ENCODE peak calls at places on chromosomes 6 and 20, in ten cellular contexts. A is mucosa of descending colon; U is CD4-positive, alpha-beta memory T cell; P is CD8-positive, alpha-beta memory T cell; M is DND-41; L is IMR-90; T is fibroblast of lung; E is lower lobe of right lung; Q is skeletal muscle cell; B is astrocyte of the spinal cord. O is an unnamed sample.

GRCh38 chr6:49606696-49607390 is 29.8 kb downstream of the RHAG start:
- DNase-seq in T (peak; percentile 88), M (peak; percentile 32), B (peak; percentile 82), L (peak; percentile 80), A (no peak), U (peak; percentile 19), Q (peak; percentile 58), E (no peak), P (no peak), O (peak; percentile 23)

GRCh38 chr6:137926207-137926731 is 59.2 kb downstream of the TNFAIP3 start:
- DNase-seq in U (no peak), E (no peak), P (no peak), A (no peak), Q (peak; percentile 71), T (peak; percentile 77), L (peak; percentile 92), B (peak; percentile 80), M (peak; percentile 60), O (no peak)

GRCh38 chr6:110509617-110510231 is 33.3 kb upstream of the SLC22A16 start:
- DNase-seq in P (no peak), T (peak; percentile 82), M (no peak), A (no peak), B (peak; percentile 94), L (peak; percentile 89), E (no peak), U (no peak), Q (peak; percentile 67), O (no peak)

GRCh38 chr6:11653028-11653583 is 115.6 kb downstream of the TMEM170B start:
- DNase-seq in U (no peak), L (peak; percentile 97), M (no peak), T (peak; percentile 85), A (no peak), P (no peak), E (no peak), Q (peak; percentile 93), B (peak; percentile 93), O (peak; percentile 48)

GRCh38 chr6:113383701-113384100 is 473.4 kb upstream of the MARCKS start:
- DNase-seq in P (no peak), Q (no peak), B (no peak), E (no peak), U (no peak), A (no peak), L (peak; percentile 69), T (no peak), M (no peak), O (no peak)

GRCh38 chr6:56720882-56721281 is 78.2 kb upstream of the DST start:
- DNase-seq in M (no peak), L (no peak), E (no peak), U (no peak), A (no peak), Q (no peak), B (no peak), P (no peak), T (no peak), O (no peak)

GRCh38 chr6:154429711-154430110 is 73.1 kb upstream of the IPCEF1 start:
- DNase-seq in L (no peak), Q (no peak), M (no peak), A (no peak), U (no peak), P (no peak), B (no peak), E (no peak), T (no peak), O (no peak)

GRCh38 chr6:3427740-3428085 is 29.1 kb downstream of the SLC22A23 start:
- DNase-seq in A (peak; percentile 62), U (no peak), L (no peak), M (no peak), E (no peak), P (no peak), B (no peak), T (no peak), Q (no peak), O (no peak)

GRCh38 chr6:117266948-117267347 is 1.6 kb downstream of the VGLL2 start:
- DNase-seq in E (no peak), A (no peak), L (no peak), M (no peak), P (no peak), U (no peak), Q (no peak), B (no peak), T (no peak), O (no peak)

GRCh38 chr20:62352402-62353288 is 14.5 kb downstream of the LAMA5 start:
- DNase-seq in U (no peak), T (no peak), Q (no peak), L (no peak), A (no peak), E (no peak), B (peak; percentile 38), P (no peak), M (no peak), O (no peak)

GRCh38 chr6:4258733-4259132 is 123.4 kb upstream of the ECI2 start:
- DNase-seq in B (no peak), M (no peak), E (no peak), L (no peak), A (no peak), U (no peak), Q (no peak), P (no peak), T (no peak), O (no peak)

GRCh38 chr6:20712011-20712410 is 177.8 kb downstream of the CDKAL1 start:
- DNase-seq in B (no peak), P (no peak), L (no peak), T (no peak), A (no peak), Q (no peak), U (no peak), E (no peak), M (no peak), O (no peak)

GRCh38 chr6:52904562-52905279 is 4.8 kb downstream of the GSTA3 start:
- DNase-seq in M (peak; percentile 13), U (no peak), P (no peak), T (no peak), B (no peak), E (no peak), L (no peak), A (no peak), Q (no peak), O (no peak)

GRCh38 chr6:134534708-134535149 is 216.8 kb upstream of the SGK1 start:
- DNase-seq in P (no peak), L (peak; percentile 66), B (peak; percentile 61), Q (no peak), M (no peak), T (no peak), E (no peak), A (no peak), U (no peak), O (peak; percentile 52)

GRCh38 chr20:855466-856360 is 22.2 kb downstream of the FAM110A start:
- DNase-seq in A (no peak), T (no peak), P (no peak), E (no peak), U (no peak), B (no peak), L (no peak), Q (no peak), M (no peak), O (no peak)

GRCh38 chr6:98833101-98834059 is 994 bp upstream of the POU3F2 start:
- DNase-seq in A (no peak), U (no peak), M (no peak), Q (no peak), B (peak; percentile 58), T (peak; percentile 39), L (peak; percentile 16), P (no peak), E (peak; percentile 55), O (peak; percentile 32)

GRCh38 chr6:138105446-138105845 is 1.8 kb downstream of the PERP start:
- DNase-seq in A (no peak), B (no peak), T (no peak), M (no peak), L (no peak), Q (no peak), U (no peak), E (no peak), P (no peak), O (no peak)

GRCh38 chr6:157982580-157983438 is 1.1 kb downstream of the SYNJ2 start:
- DNase-seq in T (peak; percentile 45), B (peak; percentile 53), P (no peak), L (peak; percentile 54), A (peak; percentile 42), M (no peak), Q (no peak), U (peak; percentile 19), E (no peak), O (peak; percentile 38)

GRCh38 chr6:42448906-42449659 is 2.6 kb downstream of the TRERF1 start:
- DNase-seq in M (no peak), Q (no peak), L (no peak), B (no peak), T (peak; percentile 21), U (no peak), A (no peak), E (no peak), P (no peak), O (no peak)
- H3K4me3 ChIP-seq in M (no peak overlapping the region), Q (peak overlapping the region; percentile 8), L (peak overlapping the region; percentile 88), B (peak overlapping the region; percentile 86), T (peak overlapping the region; percentile 92), U (no peak overlapping the region), A (no peak overlapping the region), E (no peak overlapping the region), P (peak overlapping the region; percentile 88), O (peak overlapping the region; percentile 80)

DNA sequence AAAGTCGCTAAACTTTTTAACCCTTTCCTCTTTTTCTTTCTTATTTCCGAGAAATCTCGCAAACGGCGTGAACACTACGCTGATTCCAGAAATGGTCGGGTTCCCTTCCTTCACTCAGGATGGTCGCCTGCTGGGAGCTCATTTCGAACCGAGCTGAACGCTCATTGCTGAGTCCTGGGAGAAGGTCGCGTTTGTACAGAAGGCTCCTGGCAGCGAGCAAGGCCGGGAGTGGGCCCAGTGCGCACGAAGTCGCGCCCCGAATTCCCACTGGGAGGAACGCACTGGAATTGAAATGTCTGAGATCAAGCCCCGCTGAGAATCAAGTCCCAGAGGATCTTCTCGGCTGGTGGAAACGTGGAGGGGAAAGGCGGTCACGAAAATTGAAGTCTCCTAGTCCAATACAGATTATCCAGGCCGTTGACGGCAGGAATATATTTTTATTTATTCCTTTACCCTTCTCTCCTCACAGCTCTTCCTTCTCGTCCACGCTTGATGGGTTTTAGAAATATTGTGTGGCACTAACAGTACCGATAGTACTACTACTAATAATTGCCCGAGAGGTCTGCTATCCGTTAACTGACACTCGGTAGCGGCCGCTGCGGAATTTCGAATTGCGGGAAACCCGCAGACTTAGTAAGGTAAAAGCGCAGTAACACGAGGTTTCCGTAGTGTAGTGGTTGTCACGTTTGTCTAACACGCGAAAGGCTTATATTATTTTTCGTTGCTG is 207.2 kb upstream of the ZNF184 start:
- DNase-seq in A (no peak), U (no peak), E (no peak), T (no peak), M (no peak), P (no peak), L (no peak), Q (no peak), B (no peak), O (no peak)
- H3K4me3 ChIP-seq in A (no peak overlapping the region), U (no peak overlapping the region), E (no peak overlapping the region), T (no peak overlapping the region), M (no peak overlapping the region), P (no peak overlapping the region), L (peak overlapping the region; percentile 34), Q (peak overlapping the region; percentile 27), B (peak overlapping the region; percentile 35), O (no peak overlapping the region)

GRCh38 chr20:10554285-10554684 is 119.2 kb downstream of the SLX4IP start:
- DNase-seq in A (no peak), E (no peak), P (no peak), T (no peak), Q (no peak), L (no peak), U (no peak), M (no peak), B (no peak), O (no peak)
- H3K4me3 ChIP-seq in A (no peak overlapping the region), E (no peak overlapping the region), P (no peak overlapping the region), T (no peak overlapping the region), Q (no peak overlapping the region), L (no peak overlapping the region), U (no peak overlapping the region), M (no peak overlapping the region), B (no peak overlapping the region), O (no peak overlapping the region)

GRCh38 chr20:24495266-24495665 is 25.8 kb downstream of the SYNDIG1 start:
- DNase-seq in P (no peak), M (no peak), A (no peak), U (no peak), E (no peak), Q (no peak), L (no peak), T (no peak), B (no peak), O (no peak)
- H3K4me3 ChIP-seq in P (no peak overlapping the region), M (no peak overlapping the region), A (no peak overlapping the region), U (no peak overlapping the region), E (no peak overlapping the region), Q (no peak overlapping the region), L (no peak overlapping the region), T (no peak overlapping the region), B (no peak overlapping the region), O (no peak overlapping the region)

O was measured in naive thymus-derived CD4-positive, alpha-beta T cell.